ENCODE peak calls at places on chromosomes 7 and 10, in eight cellular contexts. J is foreskin fibroblast, D is AG10803, O is astrocyte of the spinal cord, H is H9, X is fibroblast of mammary gland, Q is breast epithelium, Z is lower lobe of right lung. Y is an unnamed sample.

GRCh38 chr10:122419890-122420623 is 34.4 kb upstream of the ARMS2 start:
- DNase-seq in J (peak; percentile 80), D (peak; percentile 94), O (peak; percentile 83), H (no peak), X (peak; percentile 96), Q (no peak), Z (no peak), Y (no peak)

GRCh38 chr10:87803831-87804230 is 14.2 kb downstream of the ATAD1 start:
- DNase-seq in J (no peak), D (no peak), O (no peak), H (no peak), X (no peak), Q (no peak), Z (no peak), Y (no peak)

GRCh38 chr10:77428776-77429395 is 208.7 kb downstream of the KCNMA1 start:
- DNase-seq in J (peak; percentile 64), D (peak; percentile 76), O (peak; percentile 81), H (peak; percentile 69), X (peak; percentile 77), Q (no peak), Z (peak; percentile 53), Y (no peak)

GRCh38 chr10:57849726-57850357 is 417.9 kb downstream of the IPMK start:
- DNase-seq in J (peak; percentile 1), D (peak; percentile 9), O (peak; percentile 15), H (no peak), X (peak; percentile 9), Q (no peak), Z (no peak), Y (no peak)

GRCh38 chr7:28409716-28410627 is 2.3 kb upstream of the CREB5 start:
- DNase-seq in J (no peak), D (peak; percentile 38), O (peak; percentile 40), H (peak; percentile 60), X (peak; percentile 35), Q (peak; percentile 53), Z (peak; percentile 53), Y (peak; percentile 25)

GRCh38 chr10:650691-651615 is 38.5 kb downstream of the DIP2C start:
- DNase-seq in J (peak; percentile 8), D (peak; percentile 20), O (no peak), H (no peak), X (no peak), Q (no peak), Z (no peak), Y (no peak)

GRCh38 chr10:96560970-96561887 is 25.6 kb downstream of the TM9SF3 start:
- DNase-seq in J (peak; percentile 10), D (no peak), O (no peak), H (no peak), X (peak; percentile 66), Q (no peak), Z (no peak), Y (no peak)

GRCh38 chr10:93039721-93040120 is 20.9 kb upstream of the CYP26C1 start:
- DNase-seq in J (peak; percentile 34), D (peak; percentile 52), O (peak; percentile 43), H (peak; percentile 58), X (peak; percentile 52), Q (no peak), Z (no peak), Y (no peak)

GRCh38 chr7:44791278-44792219 is 4.9 kb upstream of the PPIA start:
- DNase-seq in J (peak; percentile 58), D (peak; percentile 67), O (peak; percentile 57), H (no peak), X (peak; percentile 41), Q (no peak), Z (no peak), Y (no peak)

GRCh38 chr7:78224923-78225322 is 426.4 kb downstream of the PHTF2 start:
- DNase-seq in J (no peak), D (no peak), O (no peak), H (no peak), X (peak; percentile 10), Q (no peak), Z (no peak), Y (no peak)

GRCh38 chr7:36296284-36296683 is 93.4 kb upstream of the ANLN start:
- DNase-seq in J (no peak), D (no peak), O (no peak), H (no peak), X (no peak), Q (no peak), Z (no peak), Y (no peak)

GRCh38 chr7:27173412-27174076 is 576 bp downstream of the HOXA10 start:
- DNase-seq in J (no peak), D (no peak), O (no peak), H (peak; percentile 46), X (no peak), Q (no peak), Z (peak; percentile 48), Y (peak; percentile 57)

GRCh38 chr10:71312220-71312619 is 6.8 kb upstream of the SLC29A3 start:
- DNase-seq in J (no peak), D (no peak), O (no peak), H (no peak), X (no peak), Q (no peak), Z (no peak), Y (no peak)

GRCh38 chr7:108094933-108095710 is 35.0 kb downstream of the LAMB4 start:
- DNase-seq in J (peak; percentile 95), D (peak; percentile 89), O (peak; percentile 91), H (no peak), X (peak; percentile 98), Q (peak; percentile 35), Z (no peak), Y (no peak)

GRCh38 chr7:108094375-108094774 is 35.8 kb downstream of the LAMB4 start:
- DNase-seq in J (peak; percentile 82), D (peak; percentile 94), O (peak; percentile 87), H (no peak), X (peak; percentile 95), Q (no peak), Z (no peak), Y (no peak)

GRCh38 chr7:108096996-108097395 is 33.2 kb downstream of the LAMB4 start:
- DNase-seq in J (no peak), D (no peak), O (no peak), H (no peak), X (no peak), Q (no peak), Z (no peak), Y (no peak)

GRCh38 chr7:108099650-108100049 is 30.5 kb downstream of the LAMB4 start:
- DNase-seq in J (peak; percentile 59), D (peak; percentile 77), O (no peak), H (no peak), X (peak; percentile 90), Q (no peak), Z (no peak), Y (no peak)

GRCh38 chr7:108097703-108098102 is 32.5 kb downstream of the LAMB4 start:
- DNase-seq in J (no peak), D (no peak), O (no peak), H (no peak), X (no peak), Q (no peak), Z (no peak), Y (no peak)
- TF ChIP-seq CTCF in J (no peak), D (peak; percentile 27), O (peak; percentile 37), H (peak; percentile 47), X (peak; percentile 35), Q (no peak), Z (peak; percentile 36), Y (no peak)

DNA sequence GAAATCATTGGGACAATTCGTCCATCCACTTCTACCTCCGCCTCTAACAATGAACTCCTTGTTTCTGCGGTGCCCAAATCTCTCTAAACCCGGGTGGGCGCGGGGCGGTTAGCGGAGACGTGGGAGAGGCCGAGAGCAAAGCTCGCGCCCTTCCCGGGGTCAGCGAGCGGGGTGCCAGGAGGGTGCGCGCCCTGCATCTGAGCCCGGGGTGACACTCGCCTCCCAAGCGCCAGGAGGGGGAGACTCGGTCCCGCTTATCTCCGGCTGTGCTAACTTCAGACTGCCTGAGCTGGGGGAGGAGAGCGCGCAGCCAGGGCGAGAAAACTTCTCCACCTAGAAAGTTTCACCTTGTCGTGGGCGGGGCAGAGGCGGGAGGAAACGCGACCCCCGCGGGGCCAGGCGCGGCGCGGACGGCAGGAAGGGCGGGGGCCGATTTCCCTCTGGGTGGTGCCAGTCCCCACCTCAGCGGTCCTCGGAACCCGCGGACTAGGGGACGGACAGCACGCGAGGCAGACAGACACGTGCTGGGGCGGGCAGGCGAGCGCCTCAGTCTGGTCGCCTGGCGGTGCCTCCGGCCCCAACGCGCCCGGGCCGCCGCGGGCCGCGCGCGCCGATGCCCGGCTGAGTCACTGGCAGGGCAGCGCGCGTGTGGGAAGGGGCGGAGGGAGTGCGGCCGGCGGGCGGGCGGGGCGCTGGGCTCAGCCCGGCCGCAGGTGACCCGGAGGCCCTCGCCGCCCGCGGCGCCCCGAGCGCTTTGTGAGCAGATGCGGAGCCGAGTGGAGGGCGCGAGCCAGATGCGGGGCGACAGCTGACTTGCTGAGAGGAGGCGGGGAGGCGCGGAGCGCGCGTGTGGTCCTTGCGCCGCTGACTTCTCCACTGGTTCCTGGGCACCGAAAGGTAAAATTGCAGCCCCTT is at the start of gene MET:
- DNase-seq in J (peak; percentile 80), D (peak; percentile 75), O (peak; percentile 83), H (peak; percentile 74), X (peak; percentile 75), Q (peak; percentile 82), Z (peak; percentile 86), Y (peak; percentile 54)
- TF ChIP-seq CTCF in J (peak; percentile 76), D (peak; percentile 67), O (peak; percentile 74), H (peak; percentile 61), X (peak; percentile 59), Q (peak; percentile 72), Z (peak; percentile 57), Y (no peak)

GRCh38 chr7:140638311-140638791 is 2.3 kb downstream of the DENND2A start:
- DNase-seq in J (peak; percentile 48), D (peak; percentile 87), O (peak; percentile 76), H (peak; percentile 84), X (peak; percentile 51), Q (no peak), Z (no peak), Y (no peak)
- TF ChIP-seq CTCF in J (peak; percentile 41), D (peak; percentile 44), O (peak; percentile 50), H (peak; percentile 43), X (peak; percentile 32), Q (no peak), Z (no peak), Y (no peak)

GRCh38 chr7:143052041-143052440 is at the start of gene OR6V1:
- DNase-seq in J (no peak), D (no peak), O (no peak), H (no peak), X (no peak), Q (no peak), Z (no peak), Y (no peak)

GRCh38 chr7:143046334-143046935 is 5.7 kb upstream of the OR6V1 start:
- DNase-seq in J (no peak), D (no peak), O (no peak), H (no peak), X (peak; percentile 24), Q (no peak), Z (no peak), Y (no peak)

GRCh38 chr7:143047327-143047726 is 4.8 kb upstream of the OR6V1 start:
- DNase-seq in J (no peak), D (no peak), O (no peak), H (no peak), X (no peak), Q (no peak), Z (no peak), Y (no peak)

GRCh38 chr7:143048827-143049226 is 3.3 kb upstream of the OR6V1 start:
- DNase-seq in J (no peak), D (no peak), O (no peak), H (no peak), X (peak; percentile 65), Q (no peak), Z (no peak), Y (no peak)

DNA sequence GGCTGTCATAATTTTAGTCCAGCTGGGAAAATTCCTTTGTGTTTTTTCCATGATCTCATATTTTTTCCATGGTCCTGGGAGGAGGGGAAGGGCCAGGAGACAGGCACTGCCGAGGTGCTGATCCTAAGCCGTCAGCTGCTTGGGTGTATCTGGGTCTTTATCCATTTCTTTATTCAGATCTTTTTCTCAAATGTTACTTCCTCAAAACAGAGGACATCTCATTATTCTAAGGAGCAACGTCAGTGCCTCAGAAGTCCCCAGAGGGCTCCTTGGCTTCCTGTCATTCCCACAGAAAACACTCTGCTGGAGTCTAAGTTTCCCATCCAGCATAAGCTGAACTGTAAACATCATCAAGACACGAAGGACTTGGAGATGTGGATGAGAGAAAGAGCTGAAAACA is 2.8 kb upstream of the OR6V1 start:
- DNase-seq in J (no peak), D (peak; percentile 36), O (no peak), H (no peak), X (peak; percentile 52), Q (no peak), Z (no peak), Y (no peak)
- TF ChIP-seq CTCF in J (no peak), D (no peak), O (no peak), H (no peak), X (no peak), Q (no peak), Z (no peak), Y (no peak)

Y was measured in activated B cell treated with CpG ODN at 0.5 μM for 24 hours.